ENCODE peak calls at places on chromosomes 11 and 22, in five cellular contexts. T is pancreas, G is astrocyte of the cerebellum, M is AG04450, F is coronary artery. W is an unnamed sample.

GRCh38 chr11:76269247-76269646 is 62.9 kb upstream of the WNT11 start:
- DNase-seq in T (no peak), F (no peak), G (no peak), M (no peak), W (no peak)

GRCh38 chr11:17921620-17922473 is 91.0 kb downstream of the SERGEF start:
- DNase-seq in T (no peak), G (no peak), M (no peak), F (no peak), W (no peak)

GRCh38 chr22:23065069-23065451 is 5.3 kb upstream of the GNAZ start:
- DNase-seq in G (no peak), M (no peak), T (peak), F (peak), W (no peak)

GRCh38 chr11:124837491-124837856 is 27.8 kb upstream of the ROBO3 start:
- DNase-seq in G (peak), T (no peak), F (peak), M (peak), W (peak)

GRCh38 chr11:57303280-57303989 is 21.3 kb downstream of the TNKS1BP1 start:
- DNase-seq in F (no peak), M (no peak), G (no peak), T (no peak), W (no peak)

GRCh38 chr11:61027141-61027840 is 55.8 kb downstream of the CD6 start:
- DNase-seq in G (no peak), M (no peak), F (no peak), T (no peak), W (no peak)

GRCh38 chr11:107898270-107898669 is 30.0 kb upstream of the RAB39A start:
- DNase-seq in M (peak), G (peak), F (no peak), T (no peak), W (peak)

GRCh38 chr11:69791266-69791665 is 16.1 kb upstream of the FGF4 start:
- DNase-seq in M (no peak), F (no peak), T (no peak), G (no peak), W (no peak)

GRCh38 chr11:74611369-74611861 is 19.0 kb downstream of the POLD3 start:
- DNase-seq in G (peak), F (no peak), T (no peak), M (peak), W (no peak)

GRCh38 chr11:79390923-79391322 is 49.9 kb downstream of the TENM4 start:
- DNase-seq in M (no peak), F (no peak), T (no peak), G (no peak), W (no peak)

GRCh38 chr22:24758164-24758799 is 16.2 kb downstream of the PIWIL3 start:
- DNase-seq in T (peak), F (no peak), G (peak), M (peak), W (peak)

GRCh38 chr11:91433284-91434010 is 791.2 kb upstream of the FAT3 start:
- DNase-seq in F (no peak), M (no peak), G (peak), T (no peak), W (no peak)

DNA sequence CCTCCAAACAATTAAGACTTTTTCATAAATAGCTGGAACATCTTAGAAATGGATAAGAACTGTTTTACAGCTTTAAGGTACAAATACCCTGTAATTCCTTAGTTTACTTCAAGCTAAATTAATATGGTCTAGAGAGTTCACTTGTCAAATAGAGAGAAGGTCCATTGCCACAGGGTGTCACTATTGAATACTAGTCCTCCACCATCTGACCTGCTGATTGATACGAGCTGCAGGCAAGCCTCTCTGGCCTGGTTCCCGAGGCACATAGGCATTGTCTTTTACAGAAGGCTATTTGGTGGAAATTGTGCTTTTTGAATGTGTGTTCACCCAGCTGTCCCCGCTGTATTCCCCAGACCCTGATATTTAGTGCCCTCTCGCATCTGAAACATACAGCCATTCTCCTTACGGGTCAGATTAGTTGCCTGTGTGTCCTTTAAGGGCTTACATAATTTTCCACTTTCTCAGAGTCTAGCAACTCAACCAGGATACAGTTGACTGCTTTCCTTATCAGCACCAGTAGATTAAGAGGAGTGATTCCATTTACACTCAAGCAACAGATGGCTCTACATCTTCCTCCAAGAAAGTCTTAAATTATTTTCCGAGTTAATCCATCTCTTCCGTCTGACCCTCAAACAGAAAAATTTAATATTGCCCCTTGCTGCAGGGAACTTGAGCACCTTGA is 788.8 kb upstream of the FAT3 start:
- DNase-seq in M (no peak), F (no peak), G (no peak), T (no peak), W (no peak)
- TF ChIP-seq CTCF in M (no peak), F (no peak), G (no peak), T (no peak), W (no peak)

DNA sequence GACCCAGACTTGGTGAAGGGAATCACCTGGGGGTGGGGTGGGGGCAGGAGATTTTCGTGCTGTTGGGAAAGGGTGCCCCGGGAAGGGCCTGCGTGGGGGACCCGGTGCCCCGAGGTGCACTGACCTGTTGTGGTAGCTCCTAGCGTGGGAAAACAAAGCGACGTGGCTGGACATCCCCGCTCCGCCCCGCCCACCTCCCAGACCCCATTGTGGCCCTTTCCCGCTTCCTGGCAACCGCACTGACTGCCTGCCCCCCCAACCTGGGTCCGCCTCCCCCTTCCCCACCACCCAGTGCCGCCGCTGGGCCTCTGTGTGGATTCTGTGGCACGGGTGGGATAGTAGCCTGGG is 2.5 kb upstream of the TYMP start:
- DNase-seq in G (no peak), F (no peak), M (no peak), T (no peak), W (no peak)
- H3K4me3 ChIP-seq in G (peak), F (peak), M (peak), T (peak), W (peak)

GRCh38 chr11:1566381-1567051 is 5.6 kb downstream of the DUSP8 start:
- DNase-seq in G (no peak), T (peak), F (no peak), M (no peak), W (no peak)
- TF ChIP-seq CTCF in G (peak), T (no peak), F (no peak), M (no peak), W (peak)

GRCh38 chr11:13116491-13116890 is 107.4 kb downstream of the RASSF10 start:
- DNase-seq in M (no peak), F (no peak), T (no peak), G (no peak), W (no peak)
- H3K4me3 ChIP-seq in M (no peak), F (no peak), T (no peak), G (no peak), W (no peak)